ENCODE peak calls at places on chromosome 19, in nine cellular contexts. I is fibroblast of the aortic adventitia; L is fibroblast of pulmonary artery; Y is RWPE1; O is GM13977; F is activated CD8-positive, alpha-beta T cell treated with anti-CD3 and anti-CD28 coated beads for 36 hours; T is PC-9; Q is AG10803; C is neural crest cell. S is an unnamed sample.

GRCh38 chr19:40542197-40542859 is 34.3 kb upstream of the SHKBP1 start:
- DNase-seq in I (peak), L (peak), Y (no peak), O (no peak), F (no peak), T (no peak), Q (peak), C (no peak), S (no peak)

GRCh38 chr19:5484398-5485285 is 29.4 kb downstream of the ZNRF4 start:
- DNase-seq in I (no peak), L (no peak), Y (no peak), O (no peak), F (no peak), T (no peak), Q (no peak), C (no peak), S (no peak)

GRCh38 chr19:36032251-36033104 is at the start of gene CLIP3:
- DNase-seq in I (peak), L (peak), Y (no peak), O (peak), F (peak), T (no peak), Q (peak), C (peak), S (no peak)

GRCh38 chr19:9811139-9811538 is 7.7 kb downstream of the FBXL12 start:
- DNase-seq in I (no peak), L (no peak), Y (no peak), O (no peak), F (no peak), T (no peak), Q (no peak), C (no peak), S (no peak)

GRCh38 chr19:41545547-41545946 is 30.4 kb upstream of the CEACAM21 start:
- DNase-seq in I (no peak), L (no peak), Y (no peak), O (no peak), F (no peak), T (no peak), Q (no peak), C (no peak), S (no peak)

GRCh38 chr19:41366089-41366488 is 2.1 kb upstream of the B9D2 start:
- DNase-seq in I (no peak), L (no peak), Y (no peak), O (peak), F (peak), T (no peak), Q (no peak), C (no peak), S (no peak)

GRCh38 chr19:32407004-32407992 is 1.7 kb downstream of the DPY19L3 start:
- DNase-seq in I (peak), L (peak), Y (peak), O (no peak), F (no peak), T (no peak), Q (peak), C (no peak), S (peak)

GRCh38 chr19:51366999-51367564 is 894 bp upstream of the ETFB start:
- DNase-seq in I (no peak), L (no peak), Y (no peak), O (no peak), F (peak), T (no peak), Q (no peak), C (no peak), S (no peak)

GRCh38 chr19:2168619-2169424 is 5.1 kb downstream of the DOT1L start:
- DNase-seq in I (peak), L (peak), Y (peak), O (peak), F (peak), T (peak), Q (peak), C (peak), S (peak)

GRCh38 chr19:46958542-46958941 is 61.1 kb upstream of the NPAS1 start:
- DNase-seq in I (peak), L (peak), Y (no peak), O (no peak), F (peak), T (no peak), Q (peak), C (no peak), S (no peak)

GRCh38 chr19:36524617-36525016 is 3.5 kb downstream of the ZNF260 start:
- DNase-seq in I (no peak), L (no peak), Y (no peak), O (no peak), F (no peak), T (no peak), Q (no peak), C (no peak), S (no peak)

GRCh38 chr19:38319421-38320258 is at the start of gene KCNK6:
- DNase-seq in I (peak), L (peak), Y (no peak), O (no peak), F (peak), T (peak), Q (peak), C (peak), S (no peak)

GRCh38 chr19:36604656-36605100 is 435 bp upstream of the ZNF382 start:
- DNase-seq in I (peak), L (peak), Y (no peak), O (peak), F (peak), T (no peak), Q (peak), C (peak), S (no peak)

GRCh38 chr19:628168-628567 is 5.2 kb downstream of the POLRMT start:
- DNase-seq in I (no peak), L (no peak), Y (no peak), O (no peak), F (peak), T (no peak), Q (no peak), C (no peak), S (no peak)

GRCh38 chr19:47483200-47483599 is 819 bp downstream of the KPTN start:
- DNase-seq in I (no peak), L (no peak), Y (no peak), O (no peak), F (no peak), T (no peak), Q (no peak), C (no peak), S (no peak)

GRCh38 chr19:4455742-4456565 is 1.6 kb downstream of the UBXN6 start:
- DNase-seq in I (peak), L (peak), Y (peak), O (no peak), F (no peak), T (no peak), Q (peak), C (no peak), S (peak)

GRCh38 chr19:55300821-55301458 is 17.1 kb downstream of the BRSK1 start:
- DNase-seq in I (no peak), L (no peak), Y (no peak), O (no peak), F (no peak), T (no peak), Q (no peak), C (no peak), S (no peak)

GRCh38 chr19:50268046-50268445 is 61.1 kb downstream of the KCNC3 start:
- DNase-seq in I (no peak), L (peak), Y (no peak), O (no peak), F (no peak), T (no peak), Q (no peak), C (no peak), S (no peak)

GRCh38 chr19:1874554-1875185 is 10.6 kb downstream of the ABHD17A start:
- DNase-seq in I (peak), L (no peak), Y (no peak), O (no peak), F (peak), T (no peak), Q (no peak), C (no peak), S (no peak)

GRCh38 chr19:28475525-28475924 is 737.4 kb downstream of the UQCRFS1 start:
- DNase-seq in I (no peak), L (no peak), Y (no peak), O (no peak), F (no peak), T (no peak), Q (peak), C (no peak), S (no peak)

GRCh38 chr19:51168571-51169282 is 26.6 kb downstream of the SIGLEC7 start:
- DNase-seq in I (no peak), L (no peak), Y (no peak), O (no peak), F (no peak), T (no peak), Q (no peak), C (no peak), S (no peak)

GRCh38 chr19:43797118-43797517 is 5.1 kb downstream of the LYPD5 start:
- DNase-seq in I (no peak), L (no peak), Y (no peak), O (no peak), F (no peak), T (no peak), Q (no peak), C (no peak), S (no peak)

GRCh38 chr19:7869910-7870511 is 4.2 kb downstream of the PRR36 start:
- DNase-seq in I (peak), L (peak), Y (peak), O (peak), F (peak), T (peak), Q (no peak), C (no peak), S (peak)

GRCh38 chr19:17171874-17172273 is 43.3 kb upstream of the USE1 start:
- DNase-seq in I (no peak), L (no peak), Y (no peak), O (no peak), F (no peak), T (no peak), Q (no peak), C (no peak), S (no peak)

GRCh38 chr19:38055655-38056521 is 148.9 kb downstream of the SIPA1L3 start:
- DNase-seq in I (no peak), L (no peak), Y (no peak), O (no peak), F (peak), T (no peak), Q (no peak), C (no peak), S (no peak)

GRCh38 chr19:43675269-43675879 is 5.4 kb upstream of the PLAUR start:
- DNase-seq in I (peak), L (peak), Y (peak), O (peak), F (no peak), T (peak), Q (peak), C (no peak), S (peak)

GRCh38 chr19:4745986-4746385 is 22.3 kb upstream of the DPP9 start:
- DNase-seq in I (no peak), L (no peak), Y (no peak), O (no peak), F (no peak), T (no peak), Q (no peak), C (no peak), S (no peak)

GRCh38 chr19:15397782-15398181 is 18.2 kb upstream of the AKAP8 start:
- DNase-seq in I (no peak), L (no peak), Y (no peak), O (no peak), F (no peak), T (no peak), Q (no peak), C (no peak), S (no peak)

GRCh38 chr19:40799558-40800338 is 757 bp downstream of the EGLN2 start:
- DNase-seq in I (no peak), L (peak), Y (no peak), O (peak), F (peak), T (peak), Q (no peak), C (peak), S (no peak)

GRCh38 chr19:55283548-55284393 is at the start of gene BRSK1:
- DNase-seq in I (peak), L (peak), Y (no peak), O (no peak), F (peak), T (peak), Q (peak), C (peak), S (no peak)

GRCh38 chr19:58476498-58477015 is 405 bp downstream of the ZNF446 start:
- DNase-seq in I (peak), L (peak), Y (no peak), O (no peak), F (peak), T (peak), Q (peak), C (no peak), S (no peak)

GRCh38 chr19:5134683-5135082 is 165.8 kb downstream of the KDM4B start:
- DNase-seq in I (no peak), L (no peak), Y (no peak), O (no peak), F (no peak), T (no peak), Q (no peak), C (no peak), S (no peak)

GRCh38 chr19:53883231-53883661 is 1.2 kb downstream of the PRKCG start:
- DNase-seq in I (no peak), L (no peak), Y (no peak), O (no peak), F (peak), T (no peak), Q (no peak), C (no peak), S (no peak)

GRCh38 chr19:4717191-4717965 is 6.3 kb downstream of the DPP9 start:
- DNase-seq in I (peak), L (peak), Y (peak), O (no peak), F (no peak), T (peak), Q (no peak), C (no peak), S (peak)

GRCh38 chr19:50327013-50327412 is 2.2 kb downstream of the KCNC3 start:
- DNase-seq in I (no peak), L (no peak), Y (no peak), O (peak), F (no peak), T (no peak), Q (no peak), C (no peak), S (no peak)

GRCh38 chr19:6010107-6010506 is 32.2 kb upstream of the RANBP3 start:
- DNase-seq in I (no peak), L (no peak), Y (no peak), O (no peak), F (no peak), T (no peak), Q (no peak), C (no peak), S (no peak)

GRCh38 chr19:17376935-17377600 is at the start of gene PLVAP:
- DNase-seq in I (no peak), L (no peak), Y (no peak), O (no peak), F (no peak), T (no peak), Q (no peak), C (no peak), S (no peak)

GRCh38 chr19:1361601-1362384 is 21.9 kb upstream of the NDUFS7 start:
- DNase-seq in I (peak), L (peak), Y (no peak), O (peak), F (no peak), T (no peak), Q (peak), C (no peak), S (no peak)

GRCh38 chr19:10780368-10780767 is 55.6 kb downstream of the TMED1 start:
- DNase-seq in I (peak), L (peak), Y (no peak), O (no peak), F (no peak), T (no peak), Q (peak), C (no peak), S (no peak)

GRCh38 chr19:13847033-13847899 is 29.7 kb upstream of the NANOS3 start:
- DNase-seq in I (peak), L (peak), Y (peak), O (peak), F (peak), T (peak), Q (peak), C (peak), S (no peak)
- TF ChIP-seq CTCF in I (peak), L (no peak), Y (no peak), O (no peak), F (no peak), T (peak), Q (no peak), C (peak), S (no peak)

GRCh38 chr19:18385359-18385674 is 641 bp upstream of the GDF15 start:
- DNase-seq in I (no peak), L (no peak), Y (no peak), O (no peak), F (no peak), T (no peak), Q (no peak), C (no peak), S (no peak)

GRCh38 chr19:18377026-18377425 is 8.9 kb upstream of the GDF15 start:
- DNase-seq in I (no peak), L (no peak), Y (no peak), O (no peak), F (no peak), T (no peak), Q (no peak), C (no peak), S (peak)

GRCh38 chr19:18384775-18385174 is 1.2 kb upstream of the GDF15 start:
- DNase-seq in I (no peak), L (no peak), Y (no peak), O (no peak), F (no peak), T (no peak), Q (no peak), C (no peak), S (no peak)

GRCh38 chr19:18380843-18381242 is 5.1 kb upstream of the GDF15 start:
- DNase-seq in I (no peak), L (no peak), Y (no peak), O (no peak), F (no peak), T (no peak), Q (no peak), C (no peak), S (no peak)

GRCh38 chr19:18379803-18380747 is 5.9 kb upstream of the GDF15 start:
- DNase-seq in I (peak), L (peak), Y (peak), O (no peak), F (no peak), T (peak), Q (peak), C (no peak), S (peak)
- TF ChIP-seq CTCF in I (no peak), L (no peak), Y (no peak), O (no peak), F (no peak), T (no peak), Q (no peak), C (no peak), S (no peak)

DNA sequence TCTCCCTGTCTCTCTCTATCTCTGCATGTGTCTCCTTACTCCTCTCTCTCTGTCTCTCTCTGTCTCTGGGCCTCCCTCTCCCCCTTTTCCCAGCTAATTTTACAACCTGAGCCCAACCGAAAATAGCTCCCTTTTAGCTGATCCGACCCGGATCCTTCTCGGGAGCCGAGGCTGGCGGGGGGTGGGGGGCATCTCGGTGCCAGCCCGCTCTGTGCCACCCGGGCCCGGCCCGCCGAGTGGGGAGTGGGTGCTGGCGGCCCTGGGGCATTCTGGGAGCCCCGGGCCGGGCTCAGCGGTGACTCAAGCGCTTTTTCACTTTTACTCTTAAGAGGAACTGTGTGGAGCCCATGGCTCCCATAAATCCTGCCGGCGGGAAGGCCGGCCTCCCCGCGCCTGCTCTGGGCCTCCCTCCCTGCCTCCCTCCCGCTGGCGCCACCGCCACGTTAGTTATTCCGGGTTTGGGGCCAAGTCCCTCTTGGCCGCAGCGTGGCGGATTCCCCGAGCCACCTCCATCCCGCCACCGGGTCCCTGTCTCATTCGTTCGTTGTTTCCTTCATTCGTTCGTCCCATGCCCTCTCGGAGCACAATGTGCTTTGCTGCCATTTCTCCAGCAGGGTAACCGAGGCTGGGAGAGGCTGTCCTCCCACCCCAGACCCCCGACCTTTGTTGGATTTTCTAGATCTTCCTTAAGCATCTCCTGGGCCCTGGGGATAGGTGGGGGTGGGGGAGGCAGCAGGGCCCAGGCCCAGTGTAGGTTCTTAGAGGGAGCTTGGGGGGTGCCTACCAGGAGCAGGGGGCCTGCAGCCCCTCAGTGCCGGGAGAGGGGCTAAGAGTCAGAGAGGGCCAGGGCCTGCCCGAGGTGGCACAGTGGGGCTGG is 3.2 kb downstream of the NFIC start:
- DNase-seq in I (no peak), L (peak), Y (no peak), O (peak), F (peak), T (no peak), Q (peak), C (no peak), S (no peak)
- TF ChIP-seq CTCF in I (peak), L (no peak), Y (no peak), O (no peak), F (no peak), T (no peak), Q (no peak), C (peak), S (no peak)

GRCh38 chr19:29831686-29832085 is 19.9 kb downstream of the CCNE1 start:
- DNase-seq in I (no peak), L (no peak), Y (no peak), O (no peak), F (no peak), T (no peak), Q (no peak), C (no peak), S (no peak)
- TF ChIP-seq CTCF in I (no peak), L (no peak), Y (no peak), O (no peak), F (no peak), T (no peak), Q (no peak), C (no peak), S (no peak)

GRCh38 chr19:45922281-45922680 is 7.7 kb upstream of the NANOS2 start:
- DNase-seq in I (no peak), L (peak), Y (no peak), O (no peak), F (peak), T (no peak), Q (no peak), C (no peak), S (no peak)
- TF ChIP-seq CTCF in I (peak), L (peak), Y (no peak), O (no peak), F (no peak), T (no peak), Q (peak), C (peak), S (no peak)